ENCODE peak calls at places on chromosomes 7 and 10, in four cellular contexts. Y is A549, C is GM12878, G is IMR-90. N is an unnamed sample.

GRCh38 chr10:49600046-49600445 is 10.1 kb upstream of the SLC18A3 start:
- DNase-seq in Y (no peak), C (no peak), G (no peak), N (no peak)

GRCh38 chr10:70265032-70265689 is 18.6 kb downstream of the NPFFR1 start:
- DNase-seq in Y (no peak), C (no peak), G (no peak), N (peak)

GRCh38 chr7:148630078-148630477 is 39.5 kb downstream of the C7orf33 start:
- DNase-seq in Y (no peak), C (no peak), G (no peak), N (no peak)

GRCh38 chr10:81564143-81564542 is 310.9 kb upstream of the NRG3 start:
- DNase-seq in Y (no peak), C (no peak), G (no peak), N (no peak)

GRCh38 chr7:5442757-5443305 is 19.2 kb upstream of the TNRC18 start:
- DNase-seq in Y (no peak), C (no peak), G (no peak), N (no peak)

GRCh38 chr7:18175801-18176450 is 148.3 kb upstream of the PRPS1L1 start:
- DNase-seq in Y (no peak), C (no peak), G (no peak), N (no peak)

GRCh38 chr7:12401538-12402364 is 1.9 kb downstream of the VWDE start:
- DNase-seq in Y (no peak), C (no peak), G (no peak), N (no peak)

GRCh38 chr7:137443616-137444015 is 100.1 kb upstream of the PTN start:
- DNase-seq in Y (no peak), C (no peak), G (peak), N (no peak)

GRCh38 chr7:39952378-39952777 is 2.3 kb downstream of the CDK13 start:
- DNase-seq in Y (no peak), C (no peak), G (peak), N (no peak)

GRCh38 chr7:74454059-74454947 is 597 bp downstream of the GTF2IRD1 start:
- DNase-seq in Y (no peak), C (no peak), G (no peak), N (no peak)

DNA sequence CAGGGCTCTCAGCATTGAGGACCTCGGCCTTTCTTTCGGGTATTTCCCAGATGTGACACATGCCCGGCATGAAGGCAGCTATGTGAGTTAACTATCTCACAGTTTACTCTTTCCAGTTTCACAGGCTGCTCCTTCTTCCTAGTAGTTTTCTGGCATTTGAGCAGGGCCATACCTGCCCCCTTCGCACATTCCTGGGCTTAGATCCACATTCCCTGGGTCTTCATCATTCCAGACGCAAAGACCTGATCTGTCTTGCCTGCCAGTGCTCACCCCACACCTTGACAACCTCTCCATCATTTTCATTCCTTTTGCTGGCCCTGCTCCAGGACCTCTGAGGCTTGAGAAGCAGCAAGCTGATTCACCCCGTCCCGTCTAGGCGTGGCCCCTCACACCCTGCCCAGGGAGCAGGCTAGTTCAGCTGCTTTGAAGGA is 227.5 kb downstream of the WDR11 start:
- DNase-seq in Y (no peak), C (no peak), G (no peak), N (no peak)
- TF ChIP-seq RFX5 in Y (no peak), C (no peak), G (no peak), N (no peak)

DNA sequence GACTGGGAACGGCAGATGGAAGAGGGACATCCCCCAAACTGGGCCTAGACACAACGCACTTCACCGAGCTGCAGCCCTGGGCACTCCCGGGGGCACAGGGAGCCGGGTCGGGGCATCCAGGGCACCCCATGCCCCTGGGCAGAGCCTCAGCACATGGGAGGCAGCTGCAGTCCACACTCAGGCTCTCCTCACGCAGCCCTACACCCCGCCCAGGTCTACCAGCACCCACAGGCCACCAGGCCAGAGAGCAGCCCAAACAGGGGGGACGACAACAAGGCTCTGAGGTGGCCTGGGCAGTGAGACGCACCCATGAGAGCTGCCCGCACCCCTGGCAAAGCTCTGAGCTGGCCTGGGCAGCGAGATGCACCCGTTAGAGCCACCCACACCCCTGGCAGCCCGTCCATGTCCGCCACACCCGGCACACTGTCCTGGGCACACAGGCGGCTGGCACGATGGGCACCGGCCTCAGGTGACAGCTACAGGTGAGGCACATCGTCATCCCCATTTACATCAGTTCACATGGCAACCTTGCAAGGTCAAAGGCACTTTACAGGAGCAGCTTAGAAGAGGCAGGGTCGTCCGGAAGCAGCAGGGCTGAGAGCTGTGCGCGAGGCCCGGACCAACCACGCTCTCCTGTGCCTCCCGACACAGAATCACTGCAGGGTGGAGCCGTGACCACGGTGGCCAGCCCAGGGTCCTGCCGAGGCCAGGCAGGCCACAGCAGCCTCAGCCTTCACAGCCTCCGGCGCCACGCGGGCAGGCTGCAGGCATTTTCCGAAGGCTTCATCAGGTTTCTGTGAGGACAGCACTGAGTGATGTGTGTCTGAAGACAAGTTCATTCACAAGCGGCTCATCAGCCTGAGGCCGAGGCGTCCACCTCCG is 228.6 kb downstream of the MAD1L1 start:
- DNase-seq in Y (no peak), C (no peak), G (no peak), N (no peak)
- TF ChIP-seq RCOR1 in Y (no peak), C (no peak), G (no peak), N (no peak)

GRCh38 chr10:71735709-71736569 is 16.4 kb upstream of the C10orf105 start:
- DNase-seq in Y (no peak), C (no peak), G (no peak), N (no peak)
- TF ChIP-seq RFX5 in Y (no peak), C (no peak), G (no peak), N (no peak)

GRCh38 chr7:151921451-151921850 is 34.8 kb upstream of the GALNTL5 start:
- DNase-seq in Y (no peak), C (no peak), G (no peak), N (no peak)

GRCh38 chr7:151918444-151918843 is 37.8 kb upstream of the GALNTL5 start:
- DNase-seq in Y (no peak), C (no peak), G (no peak), N (no peak)

GRCh38 chr7:151917791-151918311 is 38.4 kb upstream of the GALNTL5 start:
- DNase-seq in Y (no peak), C (no peak), G (no peak), N (no peak)

GRCh38 chr7:151919595-151919994 is 36.7 kb upstream of the GALNTL5 start:
- DNase-seq in Y (no peak), C (no peak), G (no peak), N (no peak)

GRCh38 chr7:151920533-151920932 is 35.7 kb upstream of the GALNTL5 start:
- DNase-seq in Y (no peak), C (no peak), G (no peak), N (no peak)
- TF ChIP-seq RCOR1 in Y (no peak), C (no peak), G (no peak), N (no peak)

GRCh38 chr7:70612811-70613210 is 519.1 kb upstream of the GALNT17 start:
- DNase-seq in Y (no peak), C (no peak), G (no peak), N (no peak)
- TF ChIP-seq RFX5 in Y (no peak), C (no peak), G (no peak), N (no peak)

N was measured in K562.